ENCODE peak calls at places on chromosomes 5 and 9, in four cellular contexts. L is transverse colon, E is HCT116, M is Panc1. R is an unnamed sample.

GRCh38 chr5:3382151-3382550 is 213.5 kb upstream of the IRX1 start:
- DNase-seq in L (no peak), E (no peak), M (no peak), R (no peak)

GRCh38 chr9:304519-305185 is 90.0 kb downstream of the DOCK8 start:
- DNase-seq in L (no peak), E (no peak), M (no peak), R (no peak)

GRCh38 chr9:5899292-5899691 is 8.6 kb downstream of the MLANA start:
- DNase-seq in L (no peak), E (no peak), M (no peak), R (no peak)

GRCh38 chr5:78813906-78814518 is 165.4 kb upstream of the LHFPL2 start:
- DNase-seq in L (no peak), E (no peak), M (no peak), R (no peak)

GRCh38 chr5:52987711-52988329 is 1.3 kb upstream of the ITGA2 start:
- DNase-seq in L (no peak), E (peak; percentile 93), M (peak; percentile 91), R (no peak)

GRCh38 chr5:134564396-134564795 is 38.9 kb downstream of the JADE2 start:
- DNase-seq in L (no peak), E (no peak), M (no peak), R (no peak)

GRCh38 chr9:126248680-126249079 is 77.9 kb upstream of the MVB12B start:
- DNase-seq in L (no peak), E (no peak), M (no peak), R (no peak)

GRCh38 chr9:1604942-1605560 is 410.1 kb upstream of the SMARCA2 start:
- DNase-seq in L (no peak), E (no peak), M (peak; percentile 8), R (no peak)

GRCh38 chr9:137951597-137952490 is 74.3 kb downstream of the CACNA1B start:
- DNase-seq in L (no peak), E (no peak), M (no peak), R (no peak)

GRCh38 chr9:16207161-16207560 is 654.3 kb downstream of the CCDC171 start:
- DNase-seq in L (no peak), E (no peak), M (no peak), R (peak; percentile 78)

GRCh38 chr9:89902450-89902849 is 297.6 kb downstream of the GADD45G start:
- DNase-seq in L (no peak), E (no peak), M (no peak), R (no peak)

GRCh38 chr5:180077594-180078284 is 6.2 kb upstream of the RNF130 start:
- DNase-seq in L (no peak), E (no peak), M (no peak), R (no peak)

GRCh38 chr5:66206465-66206864 is 62.4 kb downstream of the SREK1 start:
- DNase-seq in L (no peak), E (no peak), M (no peak), R (no peak)

GRCh38 chr5:133727636-133728035 is 115.3 kb upstream of the FSTL4 start:
- DNase-seq in L (no peak), E (no peak), M (no peak), R (peak; percentile 6)

GRCh38 chr5:107469485-107469884 is 201.3 kb downstream of the EFNA5 start:
- DNase-seq in L (no peak), E (peak; percentile 50), M (peak; percentile 92), R (no peak)

GRCh38 chr5:140073296-140073695 is 30.2 kb upstream of the NRG2 start:
- DNase-seq in L (no peak), E (no peak), M (no peak), R (no peak)

GRCh38 chr9:96258967-96259366 is 43.0 kb downstream of the HSD17B3 start:
- DNase-seq in L (no peak), E (peak; percentile 33), M (no peak), R (no peak)

GRCh38 chr5:59799668-59800374 is 93.7 kb downstream of the PDE4D start:
- DNase-seq in L (no peak), E (peak; percentile 37), M (peak; percentile 59), R (no peak)

GRCh38 chr5:174563899-174564298 is 160.5 kb upstream of the MSX2 start:
- DNase-seq in L (no peak), E (no peak), M (no peak), R (no peak)

GRCh38 chr9:22238809-22239684 is 207.6 kb upstream of the DMRTA1 start:
- DNase-seq in L (no peak), E (peak; percentile 37), M (no peak), R (no peak)

GRCh38 chr9:100714372-100715099 is 136.7 kb downstream of the CAVIN4 start:
- DNase-seq in L (peak; percentile 50), E (peak; percentile 41), M (peak; percentile 20), R (peak; percentile 71)

GRCh38 chr5:136060963-136061362 is 32.2 kb downstream of the TGFBI start:
- DNase-seq in L (no peak), E (no peak), M (no peak), R (no peak)

GRCh38 chr9:35920004-35920658 is 10.8 kb downstream of the SPAAR start:
- DNase-seq in L (peak; percentile 79), E (no peak), M (no peak), R (no peak)

GRCh38 chr5:168962323-168962722 is 338.6 kb downstream of the SLIT3 start:
- DNase-seq in L (no peak), E (no peak), M (no peak), R (no peak)

GRCh38 chr5:88158056-88158455 is 110.6 kb downstream of the TMEM161B start:
- DNase-seq in L (no peak), E (no peak), M (no peak), R (no peak)

GRCh38 chr5:72248352-72249032 is 71.5 kb downstream of the MRPS27 start:
- DNase-seq in L (peak; percentile 14), E (peak; percentile 71), M (no peak), R (peak; percentile 75)

GRCh38 chr5:10555134-10555733 is 8.6 kb upstream of the ANKRD33B start:
- DNase-seq in L (no peak), E (no peak), M (no peak), R (peak; percentile 45)

GRCh38 chr5:56255521-56255920 is 22.4 kb upstream of the ANKRD55 start:
- DNase-seq in L (no peak), E (no peak), M (no peak), R (no peak)

GRCh38 chr9:113454914-113455761 is 8.4 kb upstream of the RGS3 start:
- DNase-seq in L (no peak), E (peak; percentile 16), M (no peak), R (peak; percentile 74)

GRCh38 chr5:148120317-148120716 is 48.0 kb upstream of the SPINK14 start:
- DNase-seq in L (no peak), E (no peak), M (no peak), R (no peak)

GRCh38 chr5:142853682-142854081 is 83.5 kb downstream of the ARHGAP26 start:
- DNase-seq in L (no peak), E (no peak), M (no peak), R (no peak)

GRCh38 chr9:111957856-111958631 is 61.4 kb downstream of the UGCG start:
- DNase-seq in L (no peak), E (no peak), M (peak; percentile 77), R (no peak)

GRCh38 chr9:132820545-132820944 is 57.5 kb downstream of the AK8 start:
- DNase-seq in L (no peak), E (no peak), M (no peak), R (no peak)

GRCh38 chr5:93249651-93250289 is 331.2 kb downstream of the NR2F1-AS1 start:
- DNase-seq in L (no peak), E (peak; percentile 34), M (no peak), R (no peak)

GRCh38 chr5:108801776-108802175 is 54.1 kb downstream of the FER start:
- DNase-seq in L (no peak), E (peak; percentile 84), M (peak; percentile 58), R (no peak)

GRCh38 chr5:168168978-168169696 is 122.3 kb upstream of the WWC1 start:
- DNase-seq in L (no peak), E (no peak), M (no peak), R (no peak)

GRCh38 chr9:81381694-81382093 is 307.7 kb downstream of the TLE1 start:
- DNase-seq in L (no peak), E (no peak), M (no peak), R (no peak)
- H3K27ac ChIP-seq in L (no peak overlapping the region), E (no peak overlapping the region), M (no peak overlapping the region), R (no peak overlapping the region)

GRCh38 chr5:42228279-42228678 is 195.0 kb upstream of the GHR start:
- DNase-seq in L (no peak), E (no peak), M (no peak), R (no peak)
- TF ChIP-seq POLR2AphosphoS5 in L (no peak), E (no peak), M (no peak), R (no peak)

DNA sequence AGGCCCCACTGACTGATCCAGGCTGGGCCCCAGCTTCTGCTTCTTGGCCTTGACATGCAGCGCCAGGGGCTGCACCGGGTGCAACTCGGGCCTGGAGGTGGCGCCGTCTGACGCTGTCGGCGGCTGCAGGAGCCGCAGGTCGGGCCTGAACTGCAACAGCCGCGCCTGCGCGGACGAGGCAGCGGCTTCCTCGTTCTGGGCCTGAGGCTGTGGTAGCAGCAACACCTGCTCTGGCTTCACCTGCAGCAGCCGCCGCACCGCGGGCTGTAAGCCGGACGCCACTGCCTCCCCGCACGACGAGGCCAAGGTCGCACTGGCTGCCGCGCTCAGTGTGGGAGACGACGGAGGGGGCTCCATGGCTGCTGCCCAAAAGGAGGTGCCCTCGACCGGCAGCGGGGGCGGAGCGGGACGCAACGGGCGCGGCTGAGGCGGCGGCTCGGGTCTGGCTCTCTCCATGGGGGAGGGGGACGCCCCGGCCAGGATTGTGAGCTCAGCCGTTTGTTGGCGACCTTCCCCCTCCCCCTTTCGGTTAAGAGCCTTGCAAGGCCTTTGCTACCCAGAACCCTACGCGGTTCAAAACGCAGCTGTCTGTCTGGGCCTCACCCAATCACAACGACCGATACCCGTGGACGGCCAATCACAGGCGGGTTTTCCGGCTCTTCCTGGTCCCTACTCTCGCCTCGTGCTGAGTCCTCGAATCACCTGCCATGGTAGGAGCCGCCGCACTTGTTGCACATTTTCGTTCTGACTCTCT is 438 bp downstream of the SOX30 start:
- DNase-seq in L (peak; percentile 86), E (no peak), M (no peak), R (peak; percentile 79)
- TF ChIP-seq CTCF in L (peak; percentile 41), E (no peak), M (no peak), R (no peak)

GRCh38 chr9:124782661-124783574 is 6.0 kb downstream of the OLFML2A start:
- DNase-seq in L (peak; percentile 5), E (no peak), M (no peak), R (peak; percentile 58)
- H3K27ac ChIP-seq in L (no peak overlapping the region), E (no peak overlapping the region), M (no peak overlapping the region), R (peak overlapping the region; percentile 85)

DNA sequence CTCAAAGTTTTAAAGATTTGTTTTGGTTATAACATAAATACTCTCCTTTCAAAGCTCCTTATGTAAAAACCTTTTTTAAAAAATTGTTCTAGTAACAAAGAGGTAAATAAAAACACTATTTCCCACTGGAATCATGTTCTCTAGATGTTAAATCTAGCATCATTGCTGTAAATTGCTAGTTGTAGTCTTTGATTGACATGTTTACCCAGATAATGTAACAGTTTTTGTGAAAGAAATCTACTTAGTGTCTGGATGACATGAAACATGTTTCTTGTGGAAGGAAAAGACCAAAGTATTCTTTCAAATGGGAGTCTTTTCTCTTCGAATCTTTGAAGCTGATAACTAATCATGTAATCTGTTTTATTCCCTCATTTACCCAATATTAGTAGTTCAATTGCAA is 1565.9 kb upstream of the WWC1 start:
- DNase-seq in L (no peak), E (no peak), M (no peak), R (no peak)
- TF ChIP-seq POLR2AphosphoS5 in L (no peak), E (no peak), M (no peak), R (no peak)

GRCh38 chr9:108412755-108413154 is 443.0 kb downstream of the ACTL7B start:
- DNase-seq in L (no peak), E (no peak), M (no peak), R (no peak)
- TF ChIP-seq CTCF in L (no peak), E (peak; percentile 20), M (no peak), R (no peak)

GRCh38 chr9:129637102-129637501 is 4.8 kb downstream of the ASB6 start:
- DNase-seq in L (no peak), E (no peak), M (no peak), R (no peak)
- H3K27ac ChIP-seq in L (no peak overlapping the region), E (no peak overlapping the region), M (no peak overlapping the region), R (no peak overlapping the region)

R was measured in sigmoid colon.